ENCODE peak calls at places on chromosomes 12 and 14, in eight cellular contexts. E is BE2C, T is GM06990, G is ovary, I is fibroblast of lung, J is A673, A is gastrocnemius medialis, D is right lobe of liver. B is an unnamed sample.

GRCh38 chr14:91249841-91250616 is 5.5 kb upstream of the GPR68 start:
- DNase-seq in E (peak; percentile 96), T (peak; percentile 86), G (no peak), I (no peak), J (no peak), A (no peak), D (no peak), B (no peak)

GRCh38 chr14:28982228-28982627 is 215.6 kb downstream of the FOXG1 start:
- DNase-seq in E (no peak), T (no peak), G (no peak), I (no peak), J (no peak), A (no peak), D (no peak), B (no peak)

GRCh38 chr12:202081-202731 is 11.8 kb downstream of the SLC6A12 start:
- DNase-seq in E (no peak), T (no peak), G (no peak), I (no peak), J (no peak), A (peak; percentile 66), D (peak; percentile 13), B (no peak)

GRCh38 chr12:1839464-1839863 is 19.1 kb downstream of the LRTM2 start:
- DNase-seq in E (no peak), T (no peak), G (no peak), I (no peak), J (no peak), A (no peak), D (no peak), B (peak; percentile 41)

GRCh38 chr12:75783093-75783877 is 248.3 kb downstream of the PHLDA1 start:
- DNase-seq in E (no peak), T (no peak), G (no peak), I (peak; percentile 53), J (no peak), A (no peak), D (no peak), B (no peak)

GRCh38 chr12:40325349-40325960 is 100.7 kb downstream of the LRRK2 start:
- DNase-seq in E (no peak), T (peak; percentile 14), G (no peak), I (peak; percentile 8), J (peak; percentile 73), A (no peak), D (no peak), B (no peak)

GRCh38 chr14:89793367-89793716 is 161.2 kb downstream of the EFCAB11 start:
- DNase-seq in E (no peak), T (no peak), G (no peak), I (no peak), J (no peak), A (no peak), D (no peak), B (no peak)

GRCh38 chr12:88934163-88934747 is 354.0 kb upstream of the KITLG start:
- DNase-seq in E (no peak), T (no peak), G (no peak), I (peak; percentile 39), J (no peak), A (no peak), D (no peak), B (no peak)

GRCh38 chr12:20196767-20197166 is 171.6 kb upstream of the PDE3A start:
- DNase-seq in E (no peak), T (no peak), G (no peak), I (no peak), J (no peak), A (no peak), D (no peak), B (no peak)

GRCh38 chr12:51886021-51886710 is 1.7 kb upstream of the ANKRD33 start:
- DNase-seq in E (no peak), T (no peak), G (peak; percentile 58), I (peak; percentile 98), J (peak; percentile 56), A (peak; percentile 83), D (peak; percentile 72), B (peak; percentile 86)

GRCh38 chr14:96117101-96117897 is 78.1 kb downstream of the C14orf132 start:
- DNase-seq in E (peak; percentile 58), T (no peak), G (no peak), I (no peak), J (peak; percentile 56), A (no peak), D (no peak), B (no peak)

GRCh38 chr14:69693145-69693544 is 73.8 kb upstream of the SRSF5 start:
- DNase-seq in E (no peak), T (peak; percentile 70), G (no peak), I (peak; percentile 66), J (no peak), A (no peak), D (no peak), B (no peak)

GRCh38 chr12:54259194-54260011 is 20.5 kb downstream of the CBX5 start:
- DNase-seq in E (peak; percentile 95), T (peak; percentile 63), G (peak; percentile 86), I (peak; percentile 88), J (peak; percentile 97), A (peak; percentile 52), D (peak; percentile 73), B (peak; percentile 85)

GRCh38 chr14:87268997-87269396 is 724.0 kb downstream of the GALC start:
- DNase-seq in E (no peak), T (no peak), G (no peak), I (no peak), J (no peak), A (no peak), D (no peak), B (no peak)

GRCh38 chr14:92207012-92207927 is 85.5 kb downstream of the CPSF2 start:
- DNase-seq in E (no peak), T (no peak), G (no peak), I (no peak), J (peak; percentile 26), A (no peak), D (no peak), B (no peak)

GRCh38 chr12:3045494-3045893 is 31.7 kb upstream of the TSPAN9 start:
- DNase-seq in E (no peak), T (no peak), G (no peak), I (no peak), J (peak; percentile 17), A (no peak), D (no peak), B (no peak)

GRCh38 chr12:32558941-32559340 is 120.2 kb upstream of the DNM1L start:
- DNase-seq in E (no peak), T (peak; percentile 51), G (no peak), I (peak; percentile 86), J (no peak), A (no peak), D (no peak), B (no peak)

GRCh38 chr12:104682790-104683279 is 226.1 kb downstream of the CHST11 start:
- DNase-seq in E (no peak), T (no peak), G (no peak), I (no peak), J (no peak), A (no peak), D (no peak), B (no peak)

GRCh38 chr12:104683831-104684503 is 227.2 kb downstream of the CHST11 start:
- DNase-seq in E (no peak), T (no peak), G (no peak), I (no peak), J (no peak), A (no peak), D (no peak), B (no peak)

GRCh38 chr12:104684884-104685283 is 228.1 kb downstream of the CHST11 start:
- DNase-seq in E (no peak), T (no peak), G (no peak), I (peak; percentile 79), J (peak; percentile 23), A (no peak), D (no peak), B (no peak)

GRCh38 chr12:104687823-104688573 is 231.2 kb downstream of the CHST11 start:
- DNase-seq in E (no peak), T (no peak), G (no peak), I (no peak), J (no peak), A (no peak), D (no peak), B (no peak)

GRCh38 chr12:104686196-104686595 is 229.4 kb downstream of the CHST11 start:
- DNase-seq in E (no peak), T (no peak), G (no peak), I (no peak), J (no peak), A (no peak), D (no peak), B (no peak)
- TF ChIP-seq CTCF in E (no peak), T (no peak), G (no peak), I (no peak), J (no peak), A (no peak), D (no peak), B (no peak)

DNA sequence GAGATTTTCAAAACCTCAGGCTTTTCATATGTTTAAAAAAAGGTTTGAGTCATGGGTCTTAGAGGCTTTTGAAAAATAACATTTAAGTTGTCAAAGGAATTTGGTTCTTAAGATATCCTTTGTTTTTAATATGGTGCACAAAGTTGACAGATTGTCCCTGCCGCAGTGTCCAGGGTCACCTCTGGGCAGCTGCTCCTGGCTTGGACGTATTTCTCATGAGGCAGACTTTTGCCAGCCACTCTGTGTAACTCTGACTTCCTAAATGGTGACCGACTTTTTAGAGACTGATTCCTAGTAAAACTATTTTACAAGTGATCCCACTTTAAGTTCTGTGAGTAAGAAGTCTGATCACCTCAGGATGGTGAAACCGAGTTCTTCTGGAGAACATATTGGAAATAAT is 27.5 kb downstream of the XRCC3 start:
- DNase-seq in E (no peak), T (no peak), G (no peak), I (no peak), J (no peak), A (no peak), D (no peak), B (no peak)
- H3K36me3 ChIP-seq in E (peaks cover 65% of the 10 kb centered on the region), T (peaks cover 15% of the 10 kb centered on the region), G (no peaks in the 10 kb centered on the region), I (peaks cover 19% of the 10 kb centered on the region), J (peaks cover 49% of the 10 kb centered on the region), A (peaks cover 51% of the 10 kb centered on the region), D (peaks cover 20% of the 10 kb centered on the region), B (peaks cover 92% of the 10 kb centered on the region)

GRCh38 chr12:12999276-12999958 is 648 bp downstream of the HEBP1 start:
- DNase-seq in E (no peak), T (no peak), G (peak; percentile 67), I (peak; percentile 19), J (no peak), A (no peak), D (peak; percentile 28), B (no peak)
- TF ChIP-seq CTCF in E (no peak), T (no peak), G (no peak), I (peak; percentile 8), J (no peak), A (no peak), D (no peak), B (no peak)

GRCh38 chr12:103583008-103583407 is 4.1 kb upstream of the STAB2 start:
- DNase-seq in E (no peak), T (no peak), G (no peak), I (no peak), J (no peak), A (no peak), D (no peak), B (no peak)
- H3K36me3 ChIP-seq in E (no peaks in the 10 kb centered on the region), T (no peaks in the 10 kb centered on the region), G (no peaks in the 10 kb centered on the region), I (no peaks in the 10 kb centered on the region), J (no peaks in the 10 kb centered on the region), A (no peaks in the 10 kb centered on the region), D (no peaks in the 10 kb centered on the region), B (no peaks in the 10 kb centered on the region)

GRCh38 chr14:88770736-88771135 is 22.0 kb downstream of the EML5 start:
- DNase-seq in E (no peak), T (no peak), G (no peak), I (no peak), J (no peak), A (no peak), D (no peak), B (no peak)

GRCh38 chr14:88765130-88765529 is 27.6 kb downstream of the EML5 start:
- DNase-seq in E (no peak), T (no peak), G (no peak), I (peak; percentile 0), J (no peak), A (no peak), D (no peak), B (no peak)
- TF ChIP-seq CTCF in E (no peak), T (no peak), G (no peak), I (no peak), J (no peak), A (no peak), D (no peak), B (no peak)

B was measured in left lung.